ENCODE peak calls at places on chromosomes 11 and 22, in four cellular contexts. Z is astrocyte of the spinal cord, C is NAMALWA, S is HEK293T. M is an unnamed sample.

GRCh38 chr11:70477607-70478006 is 79.3 kb downstream of the CTTN start:
- DNase-seq in Z (no peak), C (no peak), S (no peak), M (no peak)

GRCh38 chr11:114211444-114212122 is 84.6 kb upstream of the NNMT start:
- DNase-seq in Z (no peak), C (no peak), S (no peak), M (no peak)

GRCh38 chr11:92357344-92357743 is 132.7 kb downstream of the FAT3 start:
- DNase-seq in Z (no peak), C (no peak), S (no peak), M (no peak)

GRCh38 chr11:130606781-130607511 is 158.5 kb downstream of the ADAMTS15 start:
- DNase-seq in Z (peak; percentile 66), C (no peak), S (no peak), M (no peak)

GRCh38 chr22:44147821-44148574 is 32.7 kb upstream of the PARVG start:
- DNase-seq in Z (peak; percentile 79), C (no peak), S (no peak), M (no peak)

GRCh38 chr22:32837803-32838202 is 36.3 kb downstream of the TIMP3 start:
- DNase-seq in Z (no peak), C (no peak), S (no peak), M (no peak)

GRCh38 chr11:76638267-76639197 is 32.0 kb downstream of the LRRC32 start:
- DNase-seq in Z (no peak), C (no peak), S (no peak), M (no peak)

GRCh38 chr11:14418801-14419417 is 59.9 kb upstream of the RRAS2 start:
- DNase-seq in Z (no peak), C (peak; percentile 9), S (peak; percentile 58), M (no peak)

GRCh38 chr11:73597340-73597955 is 464 bp downstream of the FAM168A start:
- DNase-seq in Z (no peak), C (peak; percentile 33), S (peak; percentile 10), M (no peak)

GRCh38 chr22:40507491-40507890 is 129.0 kb downstream of the MRTFA start:
- DNase-seq in Z (no peak), C (no peak), S (no peak), M (no peak)

GRCh38 chr11:88300888-88301477 is 36.6 kb downstream of the CTSC start:
- DNase-seq in Z (no peak), C (no peak), S (no peak), M (peak; percentile 40)

GRCh38 chr11:129141748-129142475 is 50.2 kb downstream of the ARHGAP32 start:
- DNase-seq in Z (peak; percentile 56), C (no peak), S (no peak), M (no peak)

GRCh38 chr11:6604081-6604626 is 580 bp downstream of the ILK start:
- DNase-seq in Z (peak; percentile 71), C (peak; percentile 88), S (peak; percentile 56), M (peak; percentile 47)

GRCh38 chr11:17721242-17721999 is 2.0 kb downstream of the MYOD1 start:
- DNase-seq in Z (no peak), C (no peak), S (peak; percentile 51), M (no peak)

GRCh38 chr11:62546937-62547625 is 475 bp upstream of the AHNAK start:
- DNase-seq in Z (peak; percentile 67), C (no peak), S (no peak), M (no peak)

GRCh38 chr11:134589155-134589554 is 177.1 kb upstream of the B3GAT1 start:
- DNase-seq in Z (no peak), C (no peak), S (no peak), M (no peak)

GRCh38 chr11:57885298-57886035 is 123.9 kb downstream of the CTNND1 start:
- DNase-seq in Z (no peak), C (peak; percentile 16), S (no peak), M (no peak)

GRCh38 chr22:24697141-24697540 is 77.4 kb downstream of the PIWIL3 start:
- DNase-seq in Z (no peak), C (no peak), S (peak; percentile 5), M (no peak)

GRCh38 chr11:72848846-72849466 is 34.7 kb downstream of the ATG16L2 start:
- DNase-seq in Z (peak; percentile 46), C (peak; percentile 56), S (peak; percentile 54), M (peak; percentile 31)

GRCh38 chr11:79498681-79499080 is 57.9 kb upstream of the TENM4 start:
- DNase-seq in Z (no peak), C (no peak), S (no peak), M (no peak)

M was measured in immature natural killer cell.